ENCODE peak calls at places on chromosomes 12 and 14, in ten cellular contexts. S, F, L, R, Y, Z, U, V, X and O are unnamed samples.

GRCh38 chr12:15435597-15435996 is 113.3 kb downstream of the PTPRO start:
- DNase-seq in S (no peak), F (no peak), L (no peak), R (no peak), Y (no peak), Z (no peak), U (no peak), V (no peak), X (no peak), O (no peak)

GRCh38 chr12:119668315-119668651 is 350 bp downstream of the PRKAB1 start:
- DNase-seq in S (no peak), F (no peak), L (no peak), R (no peak), Y (no peak), Z (no peak), U (no peak), V (no peak), X (no peak), O (no peak)

GRCh38 chr12:76047060-76047459 is 15.5 kb upstream of the PHLDA1 start:
- DNase-seq in S (no peak), F (no peak), L (no peak), R (no peak), Y (no peak), Z (no peak), U (no peak), V (no peak), X (no peak), O (no peak)

GRCh38 chr14:106564058-106564643 is 1037.8 kb downstream of the TMEM121 start:
- DNase-seq in S (no peak), F (no peak), L (no peak), R (peak; percentile 43), Y (peak; percentile 54), Z (no peak), U (no peak), V (peak; percentile 84), X (no peak), O (no peak)

GRCh38 chr12:49092816-49093406 is 1.7 kb downstream of the DHH start:
- DNase-seq in S (no peak), F (no peak), L (no peak), R (no peak), Y (no peak), Z (no peak), U (no peak), V (no peak), X (peak; percentile 15), O (no peak)

GRCh38 chr14:102738373-102739189 is 38.7 kb upstream of the TRAF3 start:
- DNase-seq in S (no peak), F (no peak), L (no peak), R (no peak), Y (no peak), Z (no peak), U (no peak), V (peak; percentile 63), X (no peak), O (no peak)

GRCh38 chr12:113891737-113892520 is 74.2 kb downstream of the RBM19 start:
- DNase-seq in S (no peak), F (no peak), L (peak; percentile 37), R (no peak), Y (no peak), Z (no peak), U (no peak), V (no peak), X (peak; percentile 30), O (no peak)

GRCh38 chr14:94113908-94114588 is 3.5 kb downstream of the IFI27 start:
- DNase-seq in S (peak; percentile 40), F (no peak), L (no peak), R (no peak), Y (no peak), Z (no peak), U (no peak), V (no peak), X (peak; percentile 6), O (peak; percentile 17)

GRCh38 chr14:53596845-53597525 is 359.6 kb downstream of the BMP4 start:
- DNase-seq in S (no peak), F (no peak), L (no peak), R (no peak), Y (no peak), Z (no peak), U (no peak), V (no peak), X (no peak), O (no peak)

GRCh38 chr14:61570961-61571299 is 124.4 kb upstream of the HIF1A start:
- DNase-seq in S (no peak), F (no peak), L (no peak), R (no peak), Y (no peak), Z (no peak), U (no peak), V (no peak), X (no peak), O (no peak)

GRCh38 chr14:89417469-89418225 is 614 bp upstream of the FOXN3 start:
- DNase-seq in S (peak; percentile 86), F (peak; percentile 58), L (peak; percentile 54), R (peak; percentile 74), Y (peak; percentile 60), Z (peak; percentile 78), U (no peak), V (peak; percentile 92), X (peak; percentile 49), O (peak; percentile 60)

DNA sequence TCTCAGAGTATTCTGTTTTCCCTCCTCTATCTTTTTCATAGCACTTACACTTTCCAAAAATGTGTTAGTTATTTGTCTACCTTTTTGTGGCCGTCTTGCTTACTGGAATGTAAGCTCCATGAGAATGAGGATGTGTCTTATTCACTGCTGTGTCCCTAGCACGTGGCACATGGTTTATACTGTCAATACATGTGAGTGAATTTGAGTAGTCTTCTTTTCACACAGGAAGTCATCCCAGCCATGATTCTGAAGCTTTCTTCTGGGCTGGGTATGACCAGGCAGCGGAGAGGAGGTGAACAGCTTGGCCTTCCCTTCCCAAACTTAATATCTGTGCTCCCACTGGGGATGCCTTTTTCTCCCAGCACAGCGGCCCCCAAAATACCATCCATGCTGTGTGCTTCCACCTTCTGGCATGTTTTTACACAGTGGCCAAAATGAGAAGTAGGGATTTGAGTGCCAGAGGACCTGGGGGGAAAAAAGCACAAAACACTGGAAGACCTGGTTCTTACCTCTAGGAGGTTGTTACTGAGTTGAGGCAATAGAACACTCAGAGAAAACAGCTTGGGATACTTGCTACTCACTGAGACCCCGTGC is 10.3 kb downstream of the PLEKHG3 start:
- DNase-seq in S (peak; percentile 15), F (no peak), L (no peak), R (no peak), Y (no peak), Z (no peak), U (no peak), V (no peak), X (no peak), O (no peak)
- H3K4me1 ChIP-seq in S (peaks cover 70% of the 10 kb centered on the region), F (peaks cover 26% of the 10 kb centered on the region), L (peaks cover 56% of the 10 kb centered on the region), R (peaks cover 23% of the 10 kb centered on the region), Y (peaks cover 40% of the 10 kb centered on the region), Z (peaks cover 16% of the 10 kb centered on the region), U (peaks cover 40% of the 10 kb centered on the region), V (peaks cover 74% of the 10 kb centered on the region), X (peaks cover under 1% of the 10 kb centered on the region), O (peaks cover 51% of the 10 kb centered on the region)

DNA sequence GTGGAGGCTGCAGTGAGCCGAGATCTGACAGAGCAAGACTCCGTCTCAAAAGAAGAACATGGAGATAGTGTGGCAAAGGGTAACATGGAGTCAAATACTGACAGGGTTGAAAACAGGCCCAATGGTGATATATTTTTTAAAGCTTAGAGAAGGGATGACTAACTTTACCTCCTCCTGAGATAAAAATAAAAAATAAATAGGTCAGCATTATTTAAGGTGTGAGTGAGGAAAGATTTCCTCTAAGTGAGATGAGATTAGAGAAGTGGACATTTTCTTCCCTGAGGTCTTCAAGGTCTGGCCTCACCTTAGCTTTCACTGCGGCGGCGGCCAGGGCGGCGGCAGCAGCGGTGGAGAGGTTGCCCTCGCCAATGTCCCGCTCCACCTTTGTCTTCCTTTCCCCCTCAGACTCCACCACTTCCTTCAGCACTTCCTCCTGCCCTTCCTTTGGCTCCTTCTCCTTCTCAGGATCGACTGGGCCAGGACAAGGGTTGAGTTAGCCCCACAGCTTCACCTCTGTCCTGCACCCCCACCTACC is 11.1 kb downstream of the MYL6 start:
- DNase-seq in S (no peak), F (no peak), L (no peak), R (no peak), Y (no peak), Z (no peak), U (no peak), V (no peak), X (no peak), O (no peak)
- TF ChIP-seq POLR2AphosphoS5 in S (no peak), F (no peak), L (peak; percentile 28), R (no peak), Y (no peak), Z (no peak), U (no peak), V (peak; percentile 70), X (no peak), O (no peak)

GRCh38 chr14:32129124-32129523 is 52.0 kb downstream of the ARHGAP5 start:
- DNase-seq in S (no peak), F (no peak), L (no peak), R (no peak), Y (no peak), Z (no peak), U (no peak), V (no peak), X (no peak), O (no peak)
- H3K9me3 ChIP-seq in S (no peaks in the 10 kb centered on the region), F (no peaks in the 10 kb centered on the region), L (no peaks in the 10 kb centered on the region), R (no peaks in the 10 kb centered on the region), Y (no peaks in the 10 kb centered on the region), Z (no peaks in the 10 kb centered on the region), U (peaks cover 14% of the 10 kb centered on the region), V (peaks cover 17% of the 10 kb centered on the region), X (no peaks in the 10 kb centered on the region), O (peaks cover 9% of the 10 kb centered on the region)

GRCh38 chr14:75430106-75430505 is 2.3 kb downstream of the JDP2 start:
- DNase-seq in S (peak; percentile 74), F (no peak), L (no peak), R (no peak), Y (no peak), Z (no peak), U (no peak), V (no peak), X (no peak), O (no peak)

GRCh38 chr14:75431011-75431410 is 3.2 kb downstream of the JDP2 start:
- DNase-seq in S (no peak), F (no peak), L (no peak), R (no peak), Y (no peak), Z (no peak), U (no peak), V (no peak), X (no peak), O (no peak)

GRCh38 chr14:75431827-75432226 is 4.0 kb downstream of the JDP2 start:
- DNase-seq in S (no peak), F (no peak), L (no peak), R (no peak), Y (no peak), Z (no peak), U (no peak), V (no peak), X (no peak), O (no peak)

GRCh38 chr14:75429562-75429961 is 1.7 kb downstream of the JDP2 start:
- DNase-seq in S (no peak), F (no peak), L (no peak), R (no peak), Y (no peak), Z (no peak), U (no peak), V (no peak), X (no peak), O (no peak)

DNA sequence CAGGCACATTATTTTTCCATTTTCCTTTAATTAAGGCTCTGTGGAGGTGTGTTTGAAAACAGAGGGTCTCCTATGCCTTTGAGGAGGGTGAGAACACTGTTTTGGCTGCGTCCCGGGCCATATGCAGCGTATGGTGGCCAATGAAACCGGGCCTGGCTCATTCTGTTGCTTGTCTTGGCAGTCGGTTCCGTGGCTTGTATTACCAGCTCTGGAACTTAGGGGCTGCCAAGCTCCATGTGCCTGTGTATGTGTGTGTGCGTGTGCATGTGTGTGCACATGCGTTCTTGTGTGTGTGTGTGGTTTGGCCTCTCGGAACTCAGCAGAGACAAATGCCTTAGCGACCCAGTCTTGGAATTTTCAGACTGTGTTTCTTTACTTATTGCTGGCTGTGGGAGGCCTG is 2.7 kb downstream of the JDP2 start:
- DNase-seq in S (no peak), F (no peak), L (no peak), R (no peak), Y (no peak), Z (peak; percentile 67), U (no peak), V (no peak), X (no peak), O (peak; percentile 47)
- H3K4me1 ChIP-seq in S (peaks cover 51% of the 10 kb centered on the region), F (peaks cover 17% of the 10 kb centered on the region), L (peaks cover 29% of the 10 kb centered on the region), R (peaks cover 37% of the 10 kb centered on the region), Y (peaks cover 50% of the 10 kb centered on the region), Z (peaks cover 9% of the 10 kb centered on the region), U (peaks cover 8% of the 10 kb centered on the region), V (peaks cover 91% of the 10 kb centered on the region), X (no peaks in the 10 kb centered on the region), O (peaks cover 55% of the 10 kb centered on the region)